ENCODE peak calls at places on chromosomes 1 and 21, in four cellular contexts. F, K, M and O are unnamed samples.

GRCh38 chr21:36976882-36977651 is 10.6 kb upstream of the HLCS start:
- DNase-seq in M (peak; percentile 65), F (peak; percentile 62), K (no peak), O (no peak)

GRCh38 chr1:110196917-110197782 is 13.0 kb upstream of the KCNC4 start:
- DNase-seq in F (no peak), M (peak; percentile 75), K (no peak), O (no peak)

GRCh38 chr1:119611701-119612113 is 36.4 kb downstream of the ZNF697 start:
- DNase-seq in M (peak; percentile 57), F (no peak), K (peak; percentile 36), O (peak; percentile 100)

GRCh38 chr1:207869859-207870258 is 41.1 kb downstream of the CD34 start:
- DNase-seq in F (no peak), M (no peak), K (no peak), O (no peak)

GRCh38 chr1:150151291-150152181 is 1.8 kb downstream of the PLEKHO1 start:
- DNase-seq in F (no peak), K (peak; percentile 33), M (no peak), O (no peak)

GRCh38 chr1:210360852-210361477 is 32.3 kb downstream of the HHAT start:
- DNase-seq in M (peak; percentile 50), K (no peak), F (peak; percentile 38), O (no peak)

GRCh38 chr1:55155522-55155921 is 59.6 kb downstream of the USP24 start:
- DNase-seq in M (no peak), F (no peak), K (no peak), O (no peak)

GRCh38 chr1:42941640-42942330 is 16.9 kb downstream of the SLC2A1 start:
- DNase-seq in F (peak; percentile 85), M (peak; percentile 85), K (no peak), O (no peak)

GRCh38 chr1:115748396-115749130 is 20.0 kb downstream of the CASQ2 start:
- DNase-seq in M (peak; percentile 82), F (no peak), K (no peak), O (no peak)

GRCh38 chr1:174815474-174815908 is 184.3 kb upstream of the CACYBP start:
- DNase-seq in M (no peak), F (no peak), K (no peak), O (no peak)